ENCODE peak calls at places on chromosomes 11 and 22, in eight cellular contexts. U is lower leg skin, W is B cell, G is GM06990, O is IMR-90, L is choroid plexus epithelial cell, C is OCI-LY7, Q is chondrocyte. X is an unnamed sample.

GRCh38 chr11:7413961-7414728 is 71.2 kb upstream of the OLFML1 start:
- DNase-seq in W (no peak), O (no peak), L (no peak), Q (no peak), U (no peak), C (no peak), G (no peak), X (no peak)

GRCh38 chr11:8008212-8008611 is 21.1 kb downstream of the EIF3F start:
- DNase-seq in W (no peak), Q (no peak), L (no peak), C (no peak), U (no peak), G (no peak), O (no peak), X (no peak)

GRCh38 chr22:24066872-24067271 is 55.8 kb downstream of the CABIN1 start:
- DNase-seq in L (no peak), C (peak), G (no peak), Q (no peak), U (no peak), O (no peak), W (peak), X (no peak)

GRCh38 chr11:126355926-126356897 is 726 bp downstream of the ST3GAL4 start:
- DNase-seq in C (peak), L (peak), Q (peak), U (peak), G (peak), W (no peak), O (no peak), X (peak)

GRCh38 chr22:28075260-28075981 is 156.4 kb upstream of the PITPNB start:
- DNase-seq in W (no peak), U (peak), C (no peak), Q (no peak), L (peak), O (peak), G (no peak), X (peak)

GRCh38 chr11:64754124-64754918 is 5.5 kb downstream of the PYGM start:
- DNase-seq in G (no peak), U (no peak), Q (peak), O (no peak), L (no peak), W (no peak), C (no peak), X (no peak)

GRCh38 chr11:44950625-44951472 is at the start of gene TP53I11:
- DNase-seq in Q (no peak), U (peak), C (no peak), L (peak), W (peak), O (peak), G (no peak), X (peak)

GRCh38 chr11:12694182-12694531 is 19.9 kb downstream of the TEAD1 start:
- DNase-seq in U (no peak), G (no peak), W (no peak), L (peak), O (peak), Q (no peak), C (peak), X (no peak)

GRCh38 chr22:22930222-22930497 is 42.5 kb downstream of the IGLL5 start:
- DNase-seq in O (no peak), C (no peak), G (no peak), Q (peak), L (no peak), W (no peak), U (no peak), X (no peak)

GRCh38 chr11:17287058-17287457 is 10.5 kb downstream of the NUCB2 start:
- DNase-seq in Q (no peak), G (no peak), O (no peak), L (no peak), W (no peak), C (no peak), U (no peak), X (no peak)

GRCh38 chr11:1291295-1292017 is 18.0 kb downstream of the TOLLIP start:
- DNase-seq in O (no peak), U (no peak), C (no peak), L (no peak), Q (no peak), W (no peak), G (no peak), X (no peak)

GRCh38 chr22:41517172-41518047 is 26.9 kb downstream of the POLR3H start:
- DNase-seq in O (peak), U (peak), W (peak), Q (no peak), C (no peak), G (no peak), L (peak), X (peak)

GRCh38 chr22:41513391-41513790 is 30.9 kb downstream of the POLR3H start:
- DNase-seq in O (no peak), C (no peak), G (no peak), W (no peak), Q (no peak), L (no peak), U (no peak), X (no peak)

GRCh38 chr22:41516462-41516861 is 27.8 kb downstream of the POLR3H start:
- DNase-seq in O (no peak), U (no peak), L (no peak), G (no peak), W (no peak), Q (no peak), C (no peak), X (no peak)

GRCh38 chr22:41521166-41521565 is 23.1 kb downstream of the POLR3H start:
- DNase-seq in C (no peak), Q (no peak), U (no peak), L (no peak), G (no peak), W (no peak), O (no peak), X (no peak)

GRCh38 chr22:41518048-41518347 is 26.3 kb downstream of the POLR3H start:
- DNase-seq in L (no peak), Q (no peak), O (no peak), U (no peak), W (no peak), G (no peak), C (no peak), X (no peak)
- TF ChIP-seq CTCF in L (no peak), Q (peak), O (no peak), U (no peak), W (peak), G (no peak), C (peak), X (no peak)

GRCh38 chr11:130980463-130980862 is 64.2 kb upstream of the SNX19 start:
- DNase-seq in W (no peak), L (no peak), C (no peak), O (no peak), G (no peak), U (no peak), Q (no peak), X (no peak)

DNA sequence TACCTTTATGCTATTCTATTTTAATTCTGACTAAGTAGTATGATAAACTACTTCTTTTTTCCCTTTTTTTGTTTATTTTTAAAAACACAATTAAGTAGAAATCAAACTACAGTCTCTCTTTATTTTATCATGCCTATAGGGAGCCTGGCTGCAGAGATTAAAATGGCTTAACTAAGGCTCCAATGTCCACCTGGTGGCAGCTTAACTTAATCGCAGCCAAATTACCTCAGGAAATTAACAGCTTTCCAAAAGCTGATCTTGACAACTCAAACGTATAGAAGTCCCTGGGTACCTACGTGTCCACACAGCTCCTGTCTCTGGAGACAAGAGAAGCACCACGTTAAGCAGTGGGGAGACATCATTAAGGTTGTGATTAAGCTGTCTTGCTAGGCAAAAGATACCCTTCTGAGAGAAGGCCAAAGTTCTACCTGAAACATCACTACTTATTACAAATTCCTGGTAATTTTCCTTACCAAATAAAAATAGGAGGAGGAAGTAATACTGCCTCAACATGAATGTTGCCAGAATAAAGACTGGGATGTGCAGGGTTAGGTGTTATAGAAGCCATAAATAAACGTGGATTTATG is 63.2 kb upstream of the SNX19 start:
- DNase-seq in W (no peak), U (no peak), O (peak), L (peak), C (peak), G (no peak), Q (no peak), X (peak)
- TF ChIP-seq CTCF in W (no peak), U (no peak), O (peak), L (peak), C (peak), G (peak), Q (peak), X (peak)

GRCh38 chr11:10913075-10913474 is 55.2 kb upstream of the ZBED5 start:
- DNase-seq in W (no peak), U (no peak), G (no peak), C (no peak), L (no peak), O (no peak), Q (no peak), X (no peak)
- TF ChIP-seq CTCF in W (no peak), U (no peak), G (no peak), C (no peak), L (no peak), O (no peak), Q (no peak), X (no peak)

DNA sequence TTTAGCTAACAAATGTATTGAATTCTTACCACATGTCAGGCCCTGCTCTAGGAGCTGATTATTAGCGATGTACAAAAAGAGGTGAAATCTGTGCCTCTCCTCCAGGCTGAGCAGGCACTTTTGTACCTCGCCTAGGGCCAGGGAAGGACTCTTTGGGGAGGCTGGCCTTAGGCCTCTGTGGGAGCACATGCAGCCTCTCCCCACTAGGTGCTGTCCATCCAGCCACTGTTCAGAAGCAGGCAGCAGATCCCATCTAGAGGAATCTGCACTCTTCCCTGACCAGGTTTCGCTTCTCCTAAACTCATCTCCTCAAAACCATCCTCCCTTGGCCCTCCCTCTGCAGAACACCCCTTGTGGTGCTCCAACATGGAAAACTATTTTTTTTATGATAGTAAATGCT is 51.9 kb upstream of the WT1 start:
- DNase-seq in Q (no peak), C (no peak), L (peak), O (no peak), G (no peak), U (no peak), W (no peak), X (peak)
- TF ChIP-seq CTCF in Q (peak), C (no peak), L (peak), O (no peak), G (peak), U (no peak), W (no peak), X (no peak)

GRCh38 chr11:130437848-130438247 is 9.4 kb upstream of the ADAMTS8 start:
- DNase-seq in G (no peak), Q (no peak), W (no peak), L (no peak), U (no peak), O (no peak), C (no peak), X (no peak)
- TF ChIP-seq CTCF in G (no peak), Q (no peak), W (no peak), L (no peak), U (no peak), O (no peak), C (no peak), X (no peak)

DNA sequence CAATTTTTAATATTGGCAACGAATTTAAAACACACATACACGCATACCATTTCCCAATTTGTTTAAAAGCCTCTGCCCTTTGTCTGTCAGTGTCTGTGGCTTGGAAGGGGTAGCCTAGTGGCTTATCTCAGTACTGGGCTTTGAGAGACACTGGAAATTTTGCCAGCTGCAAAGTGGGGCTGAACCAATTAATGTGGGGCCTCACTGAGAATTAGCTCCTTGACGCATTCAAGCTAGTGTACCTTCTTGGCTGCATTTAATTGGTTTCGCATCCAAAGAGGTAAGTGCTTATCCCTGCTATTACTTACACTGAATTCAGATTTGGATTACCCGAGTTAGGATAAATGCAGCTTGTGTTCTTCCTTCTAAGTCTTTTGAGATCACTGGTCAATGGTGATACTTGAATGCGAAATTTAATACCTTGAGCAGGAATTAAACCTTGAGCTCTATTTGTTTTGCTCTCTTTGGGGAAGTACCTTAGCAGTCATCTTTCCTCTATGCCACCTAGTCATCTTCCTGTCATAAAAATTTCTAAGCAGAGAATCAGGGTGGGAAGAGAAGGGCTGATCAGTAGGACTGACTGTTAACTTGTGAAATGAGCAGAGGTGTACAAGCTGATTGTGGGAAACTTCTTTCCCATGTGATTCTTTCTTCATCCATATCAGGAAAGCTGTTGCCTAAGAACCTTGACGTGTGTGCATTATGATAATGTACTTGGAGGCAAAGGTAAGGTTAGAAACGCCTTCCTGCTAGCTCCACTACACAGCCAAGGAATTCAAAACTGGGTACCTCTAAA is 187.7 kb upstream of the E2F8 start:
- DNase-seq in O (peak), U (no peak), G (no peak), L (no peak), W (no peak), C (no peak), Q (no peak), X (peak)
- TF ChIP-seq CTCF in O (no peak), U (no peak), G (no peak), L (peak), W (no peak), C (peak), Q (no peak), X (no peak)

GRCh38 chr22:30326704-30327362 is at the start of gene TBC1D10A:
- DNase-seq in O (peak), W (peak), Q (no peak), G (peak), U (peak), C (peak), L (peak), X (peak)

GRCh38 chr22:30324008-30324730 is 2.6 kb downstream of the TBC1D10A start:
- DNase-seq in Q (no peak), L (no peak), C (no peak), O (peak), U (no peak), G (no peak), W (no peak), X (no peak)

GRCh38 chr22:30327864-30328345 is 1.2 kb upstream of the TBC1D10A start:
- DNase-seq in L (no peak), G (no peak), U (no peak), W (no peak), C (peak), Q (no peak), O (no peak), X (peak)

GRCh38 chr22:30325724-30326703 is 727 bp downstream of the TBC1D10A start:
- DNase-seq in W (no peak), O (no peak), L (no peak), Q (no peak), U (no peak), C (peak), G (no peak), X (no peak)

GRCh38 chr22:30325065-30325720 is 1.5 kb downstream of the TBC1D10A start:
- DNase-seq in C (no peak), L (peak), O (peak), U (peak), G (no peak), W (no peak), Q (no peak), X (peak)
- TF ChIP-seq CTCF in C (no peak), L (no peak), O (no peak), U (no peak), G (no peak), W (no peak), Q (no peak), X (no peak)

GRCh38 chr22:44807915-44808690 is 55.7 kb downstream of the ARHGAP8 start:
- DNase-seq in U (no peak), O (no peak), W (no peak), L (no peak), Q (no peak), G (no peak), C (peak), X (no peak)
- TF ChIP-seq CTCF in U (no peak), O (peak), W (no peak), L (peak), Q (peak), G (peak), C (peak), X (no peak)

GRCh38 chr11:131760191-131760951 is 390.0 kb downstream of the NTM start:
- DNase-seq in O (peak), G (no peak), U (no peak), L (peak), W (no peak), C (no peak), Q (no peak), X (no peak)
- TF ChIP-seq CTCF in O (no peak), G (no peak), U (no peak), L (peak), W (no peak), C (no peak), Q (peak), X (no peak)

X was measured in MCF 10A.